ENCODE peak calls at places on chromosomes 12 and 14, in nine cellular contexts. X is tibial artery; N is PC-3; C is lung; F is CD4-positive, alpha-beta memory T cell; L is AG04450; B is endodermal cell; P is AG09309; E is GM12865. O is an unnamed sample.

GRCh38 chr12:105351523-105351922 is 21.0 kb downstream of the C12orf75 start:
- DNase-seq in X (no peak), E (peak), P (no peak), F (no peak), B (no peak), C (no peak), L (no peak), N (no peak), O (no peak)

GRCh38 chr12:126772171-126772864 is 1494.7 kb upstream of the TMEM132C start:
- DNase-seq in N (peak), P (peak), E (peak), C (no peak), B (no peak), L (no peak), F (peak), X (no peak), O (no peak)

GRCh38 chr12:124611559-124612391 is 44.4 kb upstream of the NCOR2 start:
- DNase-seq in E (no peak), F (no peak), C (no peak), L (no peak), P (no peak), B (no peak), N (no peak), X (no peak), O (no peak)

GRCh38 chr14:65214741-65215140 is 112.4 kb upstream of the MAX start:
- DNase-seq in P (no peak), F (no peak), C (no peak), E (no peak), B (no peak), N (no peak), X (no peak), L (no peak), O (no peak)

GRCh38 chr14:54001189-54001878 is 44.7 kb upstream of the BMP4 start:
- DNase-seq in L (no peak), X (no peak), B (peak), C (no peak), N (no peak), P (no peak), F (no peak), E (no peak), O (peak)

GRCh38 chr12:109947511-109947910 is 47.4 kb downstream of the TCHP start:
- DNase-seq in F (no peak), X (no peak), B (no peak), P (peak), E (no peak), N (no peak), C (no peak), L (no peak), O (no peak)

GRCh38 chr14:99566009-99566389 is 38.0 kb downstream of the CCDC85C start:
- DNase-seq in B (no peak), X (no peak), P (no peak), N (peak), L (no peak), F (no peak), C (no peak), E (no peak), O (no peak)

GRCh38 chr12:103647267-103647666 is 60.2 kb downstream of the STAB2 start:
- DNase-seq in E (no peak), F (no peak), N (peak), C (no peak), P (peak), L (no peak), B (no peak), X (no peak), O (no peak)

GRCh38 chr14:63896278-63896720 is 43.5 kb downstream of the SYNE2 start:
- DNase-seq in E (no peak), C (peak), X (peak), B (no peak), F (no peak), P (peak), N (peak), L (no peak), O (no peak)
- H3K4me3 ChIP-seq in E (no peak), C (no peak), X (no peak), B (no peak), F (no peak), P (no peak), N (no peak), L (no peak), O (no peak)

GRCh38 chr14:24366664-24367505 is 1.1 kb upstream of the NFATC4 start:
- DNase-seq in N (peak), P (peak), L (peak), E (peak), F (no peak), B (peak), C (peak), X (peak), O (peak)
- H3K4me3 ChIP-seq in N (peak), P (peak), L (peak), E (peak), F (no peak), B (peak), C (peak), X (peak), O (peak)

GRCh38 chr14:105410642-105411016 is 9.0 kb upstream of the MTA1 start:
- DNase-seq in L (no peak), P (no peak), E (no peak), B (no peak), N (no peak), X (no peak), F (no peak), C (no peak), O (no peak)
- H3K4me3 ChIP-seq in L (peak), P (no peak), E (no peak), B (peak), N (peak), X (no peak), F (no peak), C (no peak), O (no peak)

GRCh38 chr12:46365951-46366379 is 6.6 kb downstream of the SLC38A2 start:
- DNase-seq in C (no peak), L (no peak), N (peak), F (no peak), E (no peak), X (no peak), P (no peak), B (no peak), O (no peak)
- H3K4me3 ChIP-seq in C (no peak), L (peak), N (peak), F (no peak), E (no peak), X (peak), P (peak), B (peak), O (no peak)

DNA sequence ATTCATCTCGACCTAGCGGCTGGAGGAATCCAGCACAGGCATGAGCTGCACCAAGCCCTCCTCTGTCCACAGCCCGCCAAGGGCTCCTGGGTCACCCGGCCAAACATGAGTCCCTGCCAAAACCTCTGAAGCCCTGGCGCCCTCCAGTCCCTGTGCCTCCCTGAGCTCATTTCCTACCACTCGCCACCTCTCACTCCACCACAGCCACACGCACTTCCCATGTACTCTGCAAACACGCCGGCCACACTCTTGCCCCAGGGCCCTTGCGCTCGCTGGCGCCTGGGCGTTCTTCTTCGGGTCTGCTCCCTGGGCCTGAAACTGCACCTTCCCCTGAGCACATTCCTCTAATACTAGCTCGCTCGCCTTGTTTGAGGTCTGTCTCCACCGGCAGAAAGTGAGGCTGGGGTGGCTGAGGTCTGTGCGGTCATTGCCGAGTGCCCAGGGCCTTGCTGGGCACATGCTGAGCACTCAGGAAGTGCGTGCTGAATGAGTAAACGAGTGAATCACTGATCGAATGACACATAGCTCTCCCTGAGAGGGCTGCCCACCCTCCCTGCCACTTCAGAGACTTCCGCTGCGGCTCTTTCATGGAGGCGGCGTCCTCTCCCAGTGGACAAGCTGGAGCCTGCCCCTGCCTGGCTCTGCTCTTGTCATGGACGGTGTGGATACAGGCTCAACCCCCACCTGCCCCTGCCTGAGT is 33.7 kb upstream of the DLK1 start:
- DNase-seq in N (peak), E (no peak), C (peak), P (peak), L (peak), F (no peak), B (peak), X (no peak), O (no peak)
- H3K4me3 ChIP-seq in N (peak), E (no peak), C (no peak), P (peak), L (no peak), F (no peak), B (no peak), X (no peak), O (no peak)

GRCh38 chr14:74401504-74402241 is 24.3 kb downstream of the SYNDIG1L start:
- DNase-seq in P (no peak), L (no peak), B (peak), N (no peak), F (peak), E (peak), X (peak), C (no peak), O (peak)

GRCh38 chr14:74403619-74404417 is 22.2 kb downstream of the SYNDIG1L start:
- DNase-seq in E (no peak), N (no peak), P (no peak), L (no peak), X (peak), C (no peak), F (no peak), B (peak), O (no peak)

GRCh38 chr14:74402264-74403251 is 23.5 kb downstream of the SYNDIG1L start:
- DNase-seq in C (no peak), P (no peak), L (no peak), N (no peak), B (peak), F (no peak), E (peak), X (peak), O (peak)

GRCh38 chr14:74400328-74400727 is 25.7 kb downstream of the SYNDIG1L start:
- DNase-seq in B (peak), L (no peak), P (no peak), C (no peak), X (peak), N (no peak), E (no peak), F (no peak), O (peak)

DNA sequence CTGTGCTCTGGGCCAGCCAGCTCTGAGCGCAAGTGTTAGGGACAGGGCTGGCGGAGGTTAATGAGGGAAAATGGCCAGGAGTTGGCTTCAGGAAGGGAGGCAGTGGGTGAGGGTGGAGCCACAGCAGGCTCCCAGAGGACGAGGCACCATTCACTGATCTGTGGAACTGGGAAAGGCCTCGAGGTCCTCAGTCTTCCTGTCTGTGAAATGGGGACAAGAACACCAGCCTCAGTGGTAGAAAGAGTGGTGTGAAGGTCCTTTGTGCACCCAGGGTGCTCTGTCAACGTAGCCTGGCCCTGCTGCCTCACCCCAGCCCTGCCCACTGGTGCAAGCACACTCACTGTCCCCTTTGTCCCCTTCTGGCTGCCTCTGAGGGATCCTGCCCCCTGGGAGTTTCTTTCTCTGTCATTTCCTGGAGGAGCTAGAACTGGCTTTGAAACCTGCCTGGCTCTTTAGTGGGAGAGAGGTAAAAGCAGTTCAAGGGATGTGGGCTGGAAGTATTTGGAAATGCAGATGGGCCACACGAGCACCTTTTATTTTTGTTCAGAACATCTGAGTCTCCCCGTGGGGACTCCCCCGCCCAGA is 25.0 kb downstream of the SYNDIG1L start:
- DNase-seq in C (no peak), E (no peak), F (no peak), N (no peak), B (peak), X (peak), P (no peak), L (no peak), O (no peak)
- H3K4me3 ChIP-seq in C (no peak), E (no peak), F (no peak), N (no peak), B (no peak), X (no peak), P (no peak), L (no peak), O (peak)

DNA sequence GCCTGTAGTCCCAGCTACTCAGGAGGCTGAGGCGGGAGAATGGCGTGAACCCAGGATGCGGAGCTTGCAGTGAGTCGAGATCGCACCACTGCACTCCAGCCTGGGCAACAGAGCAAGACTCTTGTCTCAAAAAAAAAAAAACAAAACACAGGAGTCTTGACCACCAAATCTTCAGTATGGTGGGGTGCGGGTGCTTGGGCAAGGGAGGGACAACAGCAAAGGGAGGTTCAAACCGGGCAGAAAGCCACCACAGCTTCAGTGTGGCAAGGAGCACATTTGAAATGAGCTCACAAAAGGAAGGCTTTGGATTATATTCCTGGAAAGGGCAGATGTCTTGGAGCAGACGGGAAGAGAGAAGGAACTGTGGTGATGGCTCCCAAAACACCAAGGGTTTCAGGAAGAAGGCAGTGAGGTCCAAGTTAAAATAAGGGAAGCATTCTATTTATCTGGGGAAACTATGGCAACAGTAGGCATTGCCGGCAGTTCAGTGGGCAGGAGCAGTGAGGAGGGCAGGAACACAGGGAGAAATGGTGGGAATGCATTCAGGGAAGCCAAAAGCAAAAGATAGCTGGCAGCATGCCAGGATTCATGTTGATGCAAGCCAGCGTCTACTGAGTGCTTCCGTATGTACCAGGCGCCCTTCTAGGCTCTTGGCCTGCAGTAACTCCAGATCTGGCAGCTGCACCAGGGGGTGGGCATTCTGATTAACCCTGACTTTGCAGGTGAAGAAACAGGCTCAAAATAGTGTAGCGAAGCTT is 51.0 kb upstream of the SRSF5 start:
- DNase-seq in B (no peak), X (peak), N (no peak), C (peak), E (no peak), L (peak), F (no peak), P (peak), O (no peak)
- H3K4me3 ChIP-seq in B (no peak), X (no peak), N (no peak), C (no peak), E (no peak), L (no peak), F (no peak), P (no peak), O (no peak)

GRCh38 chr12:3083241-3083921 is 6.2 kb downstream of the TSPAN9 start:
- DNase-seq in N (no peak), F (no peak), B (no peak), L (no peak), E (no peak), C (no peak), X (no peak), P (no peak), O (no peak)
- H3K4me3 ChIP-seq in N (no peak), F (no peak), B (no peak), L (no peak), E (no peak), C (no peak), X (no peak), P (no peak), O (no peak)

GRCh38 chr12:55718650-55719275 is 1.4 kb upstream of the RDH5 start:
- DNase-seq in F (no peak), E (no peak), X (no peak), C (no peak), L (no peak), P (no peak), B (no peak), N (no peak), O (no peak)

GRCh38 chr12:55716582-55717396 is 943 bp downstream of the BLOC1S1 start:
- DNase-seq in P (no peak), X (no peak), N (peak), C (no peak), L (no peak), F (no peak), E (no peak), B (no peak), O (no peak)

GRCh38 chr12:55715833-55716581 is at the start of gene BLOC1S1:
- DNase-seq in L (peak), E (peak), B (peak), N (peak), F (peak), P (peak), C (peak), X (peak), O (peak)

GRCh38 chr12:55718020-55718419 is 2.2 kb upstream of the RDH5 start:
- DNase-seq in P (no peak), E (no peak), B (peak), L (no peak), C (no peak), F (no peak), N (no peak), X (no peak), O (no peak)

DNA sequence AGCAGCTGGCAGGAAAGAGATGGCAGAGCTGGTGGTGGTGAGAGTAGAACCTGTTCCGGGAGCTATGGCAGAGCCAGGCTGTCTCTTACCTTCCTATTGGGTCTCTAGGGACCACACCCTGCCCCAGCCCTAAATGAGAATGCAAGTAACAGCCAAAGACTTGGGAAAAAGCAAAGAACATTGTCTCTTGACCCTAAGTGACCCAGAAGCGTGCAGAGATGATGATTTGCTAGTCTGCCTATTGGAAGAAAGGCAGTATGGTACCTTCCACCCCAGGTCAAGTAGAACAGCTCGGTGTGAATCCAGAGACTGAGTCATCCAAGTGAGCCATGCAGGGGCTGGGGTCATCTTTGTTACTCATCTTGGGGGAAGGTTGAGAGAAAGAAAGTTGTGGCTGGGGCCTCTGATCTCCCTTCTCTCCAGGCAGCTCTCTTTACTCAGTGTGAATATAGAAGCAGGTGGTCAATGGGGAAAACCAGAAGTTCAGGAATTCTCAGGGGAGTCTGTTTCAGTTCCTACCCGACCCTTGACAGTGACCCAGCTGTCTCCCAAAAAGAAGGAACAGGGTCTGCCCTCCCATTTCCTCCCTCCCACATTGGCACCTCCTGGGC is 1.7 kb downstream of the BLOC1S1 start:
- DNase-seq in C (no peak), X (no peak), P (no peak), B (no peak), E (peak), L (no peak), F (no peak), N (peak), O (no peak)
- H3K4me3 ChIP-seq in C (no peak), X (peak), P (peak), B (peak), E (peak), L (peak), F (no peak), N (peak), O (peak)

DNA sequence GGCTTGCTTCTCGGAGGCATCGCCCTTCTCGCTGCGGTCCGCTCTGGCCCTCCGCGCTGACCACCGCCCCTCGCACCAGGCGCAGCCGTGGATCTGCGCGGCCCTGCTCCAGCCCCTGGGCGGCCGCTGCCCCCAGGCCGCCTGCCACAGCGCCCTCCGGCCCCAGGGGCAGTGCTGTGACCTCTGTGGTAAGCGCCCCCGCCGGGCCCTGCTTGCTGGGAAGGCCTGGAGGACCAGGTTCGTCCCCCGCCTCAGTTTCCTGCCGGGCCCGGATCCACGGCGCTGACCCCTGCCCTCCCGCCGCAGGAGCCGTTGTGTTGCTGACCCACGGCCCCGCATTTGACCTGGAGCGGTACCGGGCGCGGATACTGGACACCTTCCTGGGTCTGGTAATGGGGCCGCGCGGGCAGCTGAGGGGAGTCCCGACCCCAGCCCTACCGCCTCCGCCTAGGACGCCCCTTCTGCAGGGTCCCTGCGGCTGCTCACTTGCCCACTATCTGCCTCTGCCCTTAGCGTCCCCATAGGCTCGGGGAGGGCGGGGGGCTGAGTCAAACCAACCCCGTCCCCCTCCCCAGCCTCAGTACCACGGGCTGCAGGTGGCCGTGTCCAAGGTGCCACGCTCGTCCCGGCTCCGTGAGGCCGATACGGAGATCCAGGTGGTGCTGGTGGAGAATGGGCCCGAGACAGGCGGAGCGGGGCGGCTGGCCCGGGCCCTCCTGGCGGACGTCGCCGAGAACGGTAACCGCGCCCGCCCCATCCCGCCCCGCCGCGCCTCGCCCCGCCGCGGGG is 7.1 kb downstream of the AMN start:
- DNase-seq in L (no peak), P (no peak), B (peak), N (no peak), E (no peak), F (no peak), X (no peak), C (no peak), O (no peak)
- H3K4me3 ChIP-seq in L (no peak), P (no peak), B (peak), N (peak), E (no peak), F (no peak), X (peak), C (peak), O (no peak)